ENCODE peak calls at places on chromosomes 3 and 15, in four cellular contexts. H, J, Z and K are unnamed samples.
A peak's percentile ranks its signal among the peaks of the same experiment; 100 is the strongest.

GRCh38 chr15:66476535-66476934 is 21.0 kb downstream of the SNAPC5 start:
- DNase-seq in Z (no peak), H (no peak), J (no peak), K (no peak)

GRCh38 chr15:42020713-42021273 is at the start of gene PLA2G4E:
- DNase-seq in Z (no peak), H (no peak), J (no peak), K (no peak)

GRCh38 chr3:15330031-15330596 is 2.3 kb downstream of the SH3BP5 start:
- DNase-seq in H (peak; percentile 75), Z (peak; percentile 98), J (no peak), K (no peak)

GRCh38 chr15:76512971-76513370 is 176.4 kb downstream of the ISL2 start:
- DNase-seq in H (peak; percentile 30), Z (no peak), J (no peak), K (no peak)

GRCh38 chr15:40108061-40108854 is 421 bp downstream of the BMF start:
- DNase-seq in Z (peak; percentile 42), H (peak; percentile 55), J (peak; percentile 46), K (no peak)

GRCh38 chr3:146152841-146153240 is 8.1 kb downstream of the PLOD2 start:
- DNase-seq in Z (no peak), J (no peak), H (no peak), K (no peak)

GRCh38 chr15:79091204-79091867 is 756 bp upstream of the RASGRF1 start:
- DNase-seq in Z (peak; percentile 42), J (no peak), H (peak; percentile 6), K (no peak)

GRCh38 chr3:33152363-33153360 is 38.8 kb downstream of the CRTAP start:
- DNase-seq in H (no peak), Z (no peak), J (no peak), K (no peak)

GRCh38 chr15:99435761-99436346 is 129.9 kb upstream of the MEF2A start:
- DNase-seq in H (no peak), Z (no peak), J (no peak), K (no peak)

GRCh38 chr15:43511012-43511885 is 6.2 kb upstream of the MAP1A start:
- DNase-seq in H (no peak), Z (peak; percentile 50), J (no peak), K (no peak)

GRCh38 chr15:77180757-77181156 is 109.8 kb upstream of the TSPAN3 start:
- DNase-seq in Z (no peak), J (no peak), H (peak; percentile 73), K (no peak)

GRCh38 chr15:57743424-57743823 is 36.9 kb downstream of the POLR2M start:
- DNase-seq in H (no peak), J (no peak), Z (peak; percentile 26), K (no peak)

GRCh38 chr15:96344706-96345559 is 14.4 kb downstream of the NR2F2 start:
- DNase-seq in J (no peak), Z (no peak), H (no peak), K (no peak)

GRCh38 chr3:6526321-6526720 is 334.6 kb upstream of the GRM7 start:
- DNase-seq in J (no peak), Z (no peak), H (no peak), K (no peak)

GRCh38 chr3:52339612-52340011 is 23.5 kb downstream of the DNAH1 start:
- DNase-seq in H (peak; percentile 87), Z (peak; percentile 71), J (peak; percentile 60), K (peak; percentile 16)

GRCh38 chr15:45187894-45188830 is at the start of gene SHF:
- DNase-seq in Z (peak; percentile 83), J (peak; percentile 75), H (peak; percentile 45), K (no peak)

GRCh38 chr3:150412599-150413069 is 4.5 kb downstream of the TSC22D2 start:
- DNase-seq in H (peak; percentile 92), Z (no peak), J (no peak), K (peak; percentile 48)

GRCh38 chr3:142244056-142244455 is 18.7 kb upstream of the GK5 start:
- DNase-seq in Z (no peak), J (no peak), H (no peak), K (no peak)

GRCh38 chr3:138963161-138963560 is 16.1 kb downstream of the FOXL2NB start:
- DNase-seq in Z (no peak), H (no peak), J (no peak), K (no peak)

GRCh38 chr3:138230525-138230924 is 43.4 kb downstream of the ARMC8 start:
- DNase-seq in J (no peak), H (peak; percentile 69), Z (no peak), K (no peak)

GRCh38 chr3:142647856-142648255 is 51.7 kb downstream of the PLS1 start:
- DNase-seq in J (no peak), H (peak; percentile 5), Z (no peak), K (peak; percentile 73)

GRCh38 chr15:48481802-48482201 is 150.6 kb downstream of the DUT start:
- DNase-seq in Z (peak; percentile 17), H (peak; percentile 80), J (no peak), K (no peak)

GRCh38 chr15:48385431-48385830 is 54.2 kb downstream of the DUT start:
- DNase-seq in H (peak; percentile 96), J (no peak), Z (no peak), K (peak; percentile 45)

GRCh38 chr15:34437687-34438086 is at the start of gene GOLGA8A:
- DNase-seq in J (peak; percentile 90), H (peak; percentile 51), Z (peak; percentile 79), K (peak; percentile 36)

GRCh38 chr3:64163755-64164148 is 61.5 kb downstream of the PRICKLE2 start:
- DNase-seq in H (peak; percentile 96), J (no peak), Z (peak; percentile 52), K (peak; percentile 74)

GRCh38 chr15:70585707-70586034 is 177.7 kb downstream of the UACA start:
- DNase-seq in Z (no peak), H (no peak), J (no peak), K (no peak)

GRCh38 chr3:53016236-53016635 is 29.6 kb downstream of the SFMBT1 start:
- DNase-seq in H (peak; percentile 28), Z (no peak), J (no peak), K (no peak)

GRCh38 chr3:134059680-134060560 is 30.2 kb upstream of the SLCO2A1 start:
- DNase-seq in J (no peak), H (peak; percentile 19), Z (no peak), K (no peak)

GRCh38 chr3:98733055-98733777 is 29.9 kb upstream of the ST3GAL6 start:
- DNase-seq in Z (peak; percentile 56), J (no peak), H (no peak), K (no peak)

GRCh38 chr15:71653986-71654713 is 156.2 kb upstream of the NR2E3 start:
- DNase-seq in H (no peak), Z (no peak), J (no peak), K (no peak)

GRCh38 chr3:179321585-179322322 is 1.1 kb upstream of the ZNF639 start:
- DNase-seq in J (no peak), H (peak; percentile 63), Z (peak; percentile 72), K (no peak)

GRCh38 chr3:31544634-31545033 is 11.9 kb downstream of the STT3B start:
- DNase-seq in J (no peak), Z (no peak), H (no peak), K (no peak)

GRCh38 chr15:80173022-80173759 is 20.4 kb downstream of the FAH start:
- DNase-seq in J (peak; percentile 72), Z (peak; percentile 58), H (peak; percentile 52), K (no peak)

GRCh38 chr3:20462226-20462625 is 276.2 kb upstream of the SGO1 start:
- DNase-seq in Z (no peak), H (no peak), J (no peak), K (no peak)

DNA sequence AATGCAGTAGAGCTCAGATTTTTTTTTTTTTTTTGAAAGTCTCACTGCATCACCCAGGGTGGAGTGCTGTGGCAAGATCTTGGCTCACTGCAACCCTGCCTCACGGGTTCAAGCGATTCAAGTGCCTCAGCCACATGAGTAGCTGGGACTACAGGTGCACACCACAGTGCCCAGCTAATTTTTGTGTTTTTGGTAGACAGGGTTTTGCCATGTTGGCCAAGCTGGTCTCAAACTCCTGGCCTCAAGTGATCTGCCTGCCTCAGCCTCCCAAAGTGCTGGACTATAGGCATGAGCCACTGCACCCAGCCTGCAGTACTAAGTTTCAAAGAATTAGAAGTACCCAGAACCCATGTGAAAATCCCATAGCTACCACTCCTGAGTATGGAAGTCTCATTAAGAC is 14.5 kb downstream of the TRIM59 start:
- DNase-seq in H (no peak), J (no peak), Z (no peak), K (no peak)
- H3K27ac ChIP-seq in H (peak overlapping the region; percentile 23), J (no peak overlapping the region), Z (no peak overlapping the region), K (no peak overlapping the region)

DNA sequence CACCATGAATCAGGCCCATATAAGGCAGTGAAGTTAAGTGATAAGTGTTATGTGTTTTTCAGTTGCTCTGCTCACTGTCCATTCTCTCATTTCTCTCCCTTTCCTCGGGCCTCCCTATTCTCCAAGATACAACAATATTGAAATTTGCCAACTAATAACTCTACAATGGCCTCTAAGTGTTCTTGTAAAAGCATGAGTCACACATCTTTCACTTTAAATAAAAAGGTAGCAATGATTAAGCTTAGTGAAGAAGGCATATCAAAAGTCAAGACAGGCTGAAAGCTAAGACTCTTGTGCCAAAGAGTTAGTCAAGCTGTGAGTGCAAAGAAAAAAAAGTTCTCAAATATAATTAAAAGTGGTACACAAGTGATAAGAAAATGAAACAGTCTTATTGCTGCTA is 675.4 kb downstream of the OTOL1 start:
- DNase-seq in J (no peak), Z (no peak), H (no peak), K (no peak)
- H3K27ac ChIP-seq in J (no peak overlapping the region), Z (no peak overlapping the region), H (no peak overlapping the region), K (no peak overlapping the region)

GRCh38 chr15:64008177-64008576 is 38.1 kb downstream of the DAPK2 start:
- DNase-seq in J (no peak), H (no peak), Z (no peak), K (no peak)
- H3K27ac ChIP-seq in J (no peak overlapping the region), H (no peak overlapping the region), Z (no peak overlapping the region), K (no peak overlapping the region)

DNA sequence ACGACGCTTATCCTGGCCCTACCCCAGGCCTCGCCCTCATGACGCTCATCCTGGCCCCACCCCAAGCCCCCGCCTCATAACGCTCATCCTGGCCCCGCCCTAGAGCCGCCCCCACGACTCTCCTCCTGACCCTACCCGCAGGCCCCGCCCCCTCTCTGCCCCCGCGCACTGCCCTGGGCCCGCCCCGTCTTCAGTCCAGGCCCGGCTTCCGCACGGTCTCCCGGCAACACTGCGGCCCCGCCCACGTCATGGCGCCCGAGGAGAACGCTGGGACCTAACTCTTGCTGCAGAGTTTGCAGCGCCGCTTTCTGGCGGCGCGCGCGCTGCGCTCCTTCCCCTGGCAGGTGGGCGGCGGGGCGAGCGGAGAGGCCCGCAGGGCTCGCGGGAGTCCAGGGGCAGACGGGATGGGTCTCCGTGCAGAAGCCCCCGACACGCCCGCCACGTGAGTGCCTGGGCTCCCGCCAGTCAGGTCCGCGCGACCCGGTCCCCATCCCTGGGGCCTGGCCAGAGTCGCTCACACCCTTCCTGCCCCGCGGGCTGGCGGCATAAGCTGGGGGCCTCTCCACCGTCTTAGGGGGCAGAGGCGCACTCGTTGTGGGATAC is 52.5 kb upstream of the ROPN1B start:
- DNase-seq in H (peak; percentile 91), Z (peak; percentile 97), J (no peak), K (peak; percentile 66)
- H3K27ac ChIP-seq in H (peak overlapping the region; percentile 94), Z (peak overlapping the region; percentile 67), J (peak overlapping the region; percentile 67), K (peak overlapping the region; percentile 74)